ENCODE peak calls at places on chromosome 10, in eight cellular contexts. R, K, Y, E, Z, N, D and S are unnamed samples.

GRCh38 chr10:86402283-86402931 is 35.8 kb upstream of the GRID1 start:
- DNase-seq in R (no peak), K (no peak), Y (no peak), E (no peak), Z (no peak), N (no peak), D (no peak), S (peak; percentile 34)

GRCh38 chr10:122141821-122142651 is 129.1 kb upstream of the BTBD16 start:
- DNase-seq in R (no peak), K (no peak), Y (no peak), E (peak; percentile 44), Z (peak; percentile 54), N (no peak), D (no peak), S (no peak)

GRCh38 chr10:94361161-94361794 is 1.5 kb downstream of the NOC3L start:
- DNase-seq in R (no peak), K (no peak), Y (peak; percentile 56), E (peak; percentile 45), Z (peak; percentile 23), N (no peak), D (no peak), S (no peak)

GRCh38 chr10:87750001-87750651 is 67.9 kb downstream of the ATAD1 start:
- DNase-seq in R (no peak), K (peak; percentile 66), Y (no peak), E (no peak), Z (peak; percentile 57), N (no peak), D (no peak), S (no peak)

GRCh38 chr10:33746878-33747277 is 412.4 kb upstream of the NRP1 start:
- DNase-seq in R (no peak), K (no peak), Y (no peak), E (peak; percentile 63), Z (peak; percentile 29), N (no peak), D (no peak), S (no peak)

GRCh38 chr10:5242585-5242984 is 45.9 kb downstream of the AKR1C4 start:
- DNase-seq in R (no peak), K (no peak), Y (no peak), E (no peak), Z (no peak), N (no peak), D (no peak), S (no peak)

GRCh38 chr10:116146374-116146773 is 126.6 kb downstream of the GFRA1 start:
- DNase-seq in R (no peak), K (no peak), Y (no peak), E (no peak), Z (peak; percentile 3), N (no peak), D (no peak), S (no peak)

GRCh38 chr10:2936816-2937215 is 130.5 kb upstream of the PFKP start:
- DNase-seq in R (no peak), K (no peak), Y (no peak), E (no peak), Z (no peak), N (no peak), D (no peak), S (no peak)

GRCh38 chr10:31036209-31036608 is 4.5 kb upstream of the ZNF438 start:
- DNase-seq in R (no peak), K (peak; percentile 97), Y (no peak), E (no peak), Z (no peak), N (no peak), D (no peak), S (peak; percentile 90)

DNA sequence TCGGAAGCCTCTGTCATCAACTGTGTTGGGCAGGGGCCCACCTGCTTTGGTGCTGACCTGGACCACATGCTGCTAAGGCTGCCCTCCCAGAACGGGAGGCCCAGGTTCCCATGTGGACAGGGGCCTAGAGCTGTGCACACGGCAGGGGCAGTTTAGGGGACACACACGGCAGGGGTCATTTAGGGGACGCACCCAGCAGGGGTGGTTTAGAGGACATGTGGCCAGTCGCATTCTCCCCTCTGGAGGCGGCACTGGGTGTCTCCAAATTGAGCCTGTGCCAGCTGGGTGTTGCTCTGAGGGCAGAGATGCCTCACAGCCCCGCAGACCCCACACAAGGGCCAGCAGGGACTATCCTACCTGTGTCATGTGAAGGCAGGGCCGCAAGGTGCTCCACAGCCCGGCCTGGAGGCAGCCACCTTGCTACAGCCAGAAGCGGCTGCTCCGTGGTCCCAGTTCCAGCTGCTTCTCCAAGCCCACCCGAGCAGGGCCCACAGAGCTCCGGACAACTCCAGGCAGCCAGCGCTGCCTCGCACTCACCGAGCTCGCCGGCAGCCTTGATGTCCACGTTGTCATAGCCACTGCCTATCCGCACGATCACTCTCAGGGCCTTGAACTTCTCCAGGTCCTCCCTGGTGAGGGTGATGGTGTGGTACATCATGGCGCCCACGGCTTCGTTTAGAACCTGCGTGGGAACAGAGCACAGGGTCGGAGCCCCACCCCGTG is 60.7 kb downstream of the ZRANB1 start:
- DNase-seq in R (peak; percentile 10), K (no peak), Y (no peak), E (no peak), Z (no peak), N (no peak), D (no peak), S (no peak)
- H3K4me1 ChIP-seq in R (peaks cover 84% of the 10 kb centered on the region), K (no peaks in the 10 kb centered on the region), Y (peaks cover 39% of the 10 kb centered on the region), E (peaks cover 20% of the 10 kb centered on the region), Z (peaks cover 49% of the 10 kb centered on the region), N (peaks cover 15% of the 10 kb centered on the region), D (peaks cover 32% of the 10 kb centered on the region), S (no peaks in the 10 kb centered on the region)

GRCh38 chr10:77907900-77908717 is 18.4 kb downstream of the DLG5 start:
- DNase-seq in R (no peak), K (peak; percentile 81), Y (no peak), E (no peak), Z (no peak), N (no peak), D (no peak), S (peak; percentile 75)

GRCh38 chr10:77909021-77909754 is 17.4 kb downstream of the DLG5 start:
- DNase-seq in R (no peak), K (no peak), Y (no peak), E (no peak), Z (peak; percentile 26), N (no peak), D (no peak), S (no peak)

GRCh38 chr10:77909755-77910375 is 16.7 kb downstream of the DLG5 start:
- DNase-seq in R (no peak), K (no peak), Y (no peak), E (no peak), Z (peak; percentile 70), N (no peak), D (peak; percentile 54), S (no peak)

GRCh38 chr10:77905086-77905735 is 21.3 kb downstream of the DLG5 start:
- DNase-seq in R (no peak), K (no peak), Y (no peak), E (no peak), Z (no peak), N (no peak), D (no peak), S (no peak)

DNA sequence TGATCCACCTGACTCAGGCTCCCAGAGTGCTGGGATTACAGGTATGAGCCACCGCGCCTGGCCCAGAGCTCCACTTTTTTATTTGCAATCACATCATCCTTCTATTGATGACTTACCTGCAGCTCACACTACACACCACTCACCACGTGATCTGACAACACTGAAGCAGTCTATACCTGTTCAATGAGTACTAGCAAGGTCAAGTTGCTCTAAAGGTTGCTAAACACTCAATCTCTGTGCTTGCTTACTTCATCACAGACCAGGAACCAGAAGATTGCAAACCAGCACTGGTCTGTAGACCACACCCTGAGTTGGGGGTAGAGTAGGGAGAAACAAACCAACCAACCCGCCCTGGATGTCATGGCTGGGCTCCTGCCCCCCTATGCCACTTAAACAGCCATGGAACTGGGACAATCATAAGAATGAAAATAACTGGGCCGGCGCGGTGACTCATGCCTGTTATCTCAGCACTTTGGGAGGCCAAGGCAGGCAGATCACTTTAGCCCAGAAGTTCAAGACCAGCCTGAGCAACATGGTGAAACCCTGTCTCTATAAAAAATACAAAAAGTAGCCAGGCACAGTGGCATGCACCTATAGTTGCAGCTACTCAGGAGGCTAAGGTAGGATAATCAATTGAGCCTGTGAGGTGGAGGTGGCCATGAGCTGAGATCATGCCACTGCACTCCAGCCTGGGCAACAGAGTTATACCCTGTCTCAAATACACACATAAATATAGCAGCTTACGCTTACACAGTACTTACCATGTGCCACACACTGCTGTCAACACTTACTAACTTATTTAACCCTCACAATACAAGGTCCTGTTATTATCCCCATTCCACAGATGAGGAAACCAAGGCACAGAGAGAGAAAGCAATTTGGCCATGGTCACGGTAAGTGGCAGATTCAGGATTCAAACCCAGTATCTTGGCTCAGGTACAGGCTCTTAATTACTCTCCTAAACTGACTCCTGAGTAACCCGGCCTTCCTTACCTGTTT is 19.4 kb downstream of the DLG5 start:
- DNase-seq in R (no peak), K (no peak), Y (no peak), E (peak; percentile 63), Z (no peak), N (no peak), D (no peak), S (no peak)
- H3K4me1 ChIP-seq in R (peaks cover 18% of the 10 kb centered on the region), K (peaks cover 5% of the 10 kb centered on the region), Y (peaks cover 5% of the 10 kb centered on the region), E (peaks cover 12% of the 10 kb centered on the region), Z (peaks cover 8% of the 10 kb centered on the region), N (peaks cover 3% of the 10 kb centered on the region), D (peaks cover 12% of the 10 kb centered on the region), S (peaks cover 19% of the 10 kb centered on the region)

DNA sequence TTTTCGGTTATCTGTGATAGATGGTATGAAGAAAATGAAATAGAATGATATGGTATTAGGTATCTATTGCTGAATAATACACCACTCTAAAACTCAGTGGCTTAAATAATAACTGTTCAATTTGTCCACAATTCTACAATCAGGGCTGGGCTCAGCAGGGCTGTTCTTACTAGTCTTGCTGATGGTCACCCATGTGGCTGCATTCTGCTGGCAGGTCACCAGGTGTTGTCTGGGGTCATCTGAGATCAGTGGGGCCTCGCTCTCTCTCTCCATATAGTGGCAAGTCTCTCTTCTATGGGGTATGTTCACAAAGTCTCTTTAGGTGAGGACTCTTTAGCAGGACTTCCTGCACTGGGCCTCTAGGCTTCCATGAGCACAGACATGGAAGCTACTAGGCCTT is 130.4 kb upstream of the SORCS3 start:
- DNase-seq in R (no peak), K (no peak), Y (no peak), E (no peak), Z (no peak), N (no peak), D (no peak), S (no peak)
- H3K4me1 ChIP-seq in R (no peaks in the 10 kb centered on the region), K (peaks cover 3% of the 10 kb centered on the region), Y (no peaks in the 10 kb centered on the region), E (no peaks in the 10 kb centered on the region), Z (no peaks in the 10 kb centered on the region), N (no peaks in the 10 kb centered on the region), D (no peaks in the 10 kb centered on the region), S (no peaks in the 10 kb centered on the region)

GRCh38 chr10:34814228-34815173 is 595 bp downstream of the PARD3 start:
- DNase-seq in R (peak; percentile 61), K (peak; percentile 72), Y (peak; percentile 40), E (peak; percentile 30), Z (peak; percentile 44), N (peak; percentile 54), D (peak; percentile 51), S (peak; percentile 80)

GRCh38 chr10:34815174-34816066 is at the start of gene PARD3:
- DNase-seq in R (peak; percentile 73), K (peak; percentile 83), Y (peak; percentile 68), E (peak; percentile 42), Z (peak; percentile 67), N (peak; percentile 70), D (peak; percentile 71), S (peak; percentile 81)

GRCh38 chr10:34817586-34817985 is 2.5 kb upstream of the PARD3 start:
- DNase-seq in R (no peak), K (no peak), Y (no peak), E (no peak), Z (no peak), N (no peak), D (no peak), S (no peak)

GRCh38 chr10:34817054-34817453 is 2.0 kb upstream of the PARD3 start:
- DNase-seq in R (no peak), K (no peak), Y (no peak), E (no peak), Z (no peak), N (no peak), D (no peak), S (no peak)

GRCh38 chr10:34816067-34817002 is 1.2 kb upstream of the PARD3 start:
- DNase-seq in R (no peak), K (peak; percentile 57), Y (peak; percentile 21), E (no peak), Z (peak; percentile 53), N (peak; percentile 23), D (no peak), S (peak; percentile 56)
- H3K4me1 ChIP-seq in R (peaks cover 47% of the 10 kb centered on the region), K (peaks cover 11% of the 10 kb centered on the region), Y (peaks cover 4% of the 10 kb centered on the region), E (peaks cover 26% of the 10 kb centered on the region), Z (peaks cover 2% of the 10 kb centered on the region), N (peaks cover 24% of the 10 kb centered on the region), D (peaks cover 7% of the 10 kb centered on the region), S (peaks cover 26% of the 10 kb centered on the region)